ENCODE peak calls at places on chromosomes 5 and 9, in six cellular contexts. P is sigmoid colon, Q is tibial nerve, D is suprapubic skin, V is K562, G is stomach. W is an unnamed sample.

GRCh38 chr5:173909205-173909604 is 21.1 kb downstream of the CPEB4 start:
- DNase-seq in P (no peak), Q (peak; percentile 50), D (no peak), V (no peak), G (no peak), W (no peak)

GRCh38 chr5:93503598-93504067 is 77.4 kb downstream of the NR2F1-AS1 start:
- DNase-seq in P (no peak), Q (no peak), D (no peak), V (no peak), G (no peak), W (no peak)

GRCh38 chr9:133403766-133404439 is 13.9 kb downstream of the REXO4 start:
- DNase-seq in P (no peak), Q (no peak), D (no peak), V (peak; percentile 53), G (peak; percentile 74), W (no peak)

GRCh38 chr5:73654171-73654811 is 28.3 kb downstream of the ARHGEF28 start:
- DNase-seq in P (no peak), Q (no peak), D (no peak), V (no peak), G (no peak), W (no peak)

GRCh38 chr5:123450641-123451421 is 27.6 kb upstream of the CEP120 start:
- DNase-seq in P (no peak), Q (peak; percentile 46), D (no peak), V (no peak), G (no peak), W (no peak)

GRCh38 chr9:129270903-129271431 is 92.9 kb upstream of the IER5L start:
- DNase-seq in P (no peak), Q (no peak), D (no peak), V (no peak), G (no peak), W (no peak)

GRCh38 chr5:150043657-150044333 is 42.6 kb downstream of the CSF1R start:
- DNase-seq in P (no peak), Q (no peak), D (no peak), V (no peak), G (no peak), W (no peak)

GRCh38 chr9:130635721-130636647 is 28.4 kb upstream of the PRDM12 start:
- DNase-seq in P (no peak), Q (no peak), D (no peak), V (no peak), G (no peak), W (no peak)

GRCh38 chr9:13382595-13382994 is 103.1 kb upstream of the MPDZ start:
- DNase-seq in P (no peak), Q (no peak), D (no peak), V (no peak), G (no peak), W (no peak)

GRCh38 chr5:56145106-56145505 is 88.0 kb downstream of the ANKRD55 start:
- DNase-seq in P (no peak), Q (no peak), D (no peak), V (no peak), G (no peak), W (no peak)

GRCh38 chr9:95953986-95954385 is 78.5 kb downstream of the ERCC6L2 start:
- DNase-seq in P (no peak), Q (no peak), D (no peak), V (no peak), G (no peak), W (no peak)

GRCh38 chr5:31720811-31721345 is 81.9 kb downstream of the PDZD2 start:
- DNase-seq in P (no peak), Q (no peak), D (no peak), V (no peak), G (no peak), W (no peak)

GRCh38 chr9:38091310-38092199 is 22.5 kb upstream of the SHB start:
- DNase-seq in P (peak; percentile 27), Q (no peak), D (no peak), V (no peak), G (no peak), W (no peak)

GRCh38 chr5:179880848-179881590 is 22.4 kb upstream of the MRNIP start:
- DNase-seq in P (no peak), Q (no peak), D (no peak), V (no peak), G (no peak), W (no peak)

GRCh38 chr5:10594591-10595210 is 30.8 kb downstream of the ANKRD33B start:
- DNase-seq in P (no peak), Q (no peak), D (no peak), V (peak; percentile 44), G (no peak), W (no peak)

GRCh38 chr5:9168791-9169611 is 376.9 kb downstream of the SEMA5A start:
- DNase-seq in P (no peak), Q (no peak), D (no peak), V (no peak), G (no peak), W (no peak)

GRCh38 chr5:128212206-128212788 is 128.7 kb downstream of the SLC12A2 start:
- DNase-seq in P (no peak), Q (no peak), D (no peak), V (no peak), G (no peak), W (no peak)

GRCh38 chr5:169139381-169140125 is 161.4 kb downstream of the SLIT3 start:
- DNase-seq in P (no peak), Q (no peak), D (no peak), V (no peak), G (peak; percentile 97), W (peak; percentile 74)

GRCh38 chr5:154342211-154342610 is 103.6 kb upstream of the SAP30L start:
- DNase-seq in P (no peak), Q (no peak), D (no peak), V (no peak), G (no peak), W (no peak)

GRCh38 chr5:2738700-2739359 is 12.6 kb downstream of the IRX2 start:
- DNase-seq in P (no peak), Q (no peak), D (peak; percentile 66), V (no peak), G (no peak), W (no peak)

GRCh38 chr5:1807479-1808185 is 6.4 kb downstream of the NDUFS6 start:
- DNase-seq in P (no peak), Q (no peak), D (no peak), V (no peak), G (no peak), W (no peak)

GRCh38 chr5:58462623-58463230 is 2.8 kb upstream of the PLK2 start:
- DNase-seq in P (no peak), Q (peak; percentile 65), D (no peak), V (peak; percentile 9), G (peak; percentile 33), W (no peak)

GRCh38 chr5:154395407-154396106 is 50.2 kb upstream of the SAP30L start:
- DNase-seq in P (no peak), Q (no peak), D (no peak), V (no peak), G (peak; percentile 65), W (no peak)

GRCh38 chr5:154189256-154189818 is 1.2 kb upstream of the GALNT10 start:
- DNase-seq in P (peak; percentile 75), Q (no peak), D (no peak), V (no peak), G (no peak), W (peak; percentile 52)

GRCh38 chr9:91321691-91322090 is 40.0 kb downstream of the AUH start:
- DNase-seq in P (no peak), Q (no peak), D (no peak), V (no peak), G (no peak), W (no peak)

GRCh38 chr5:176538505-176538806 is 1.3 kb upstream of the RNF44 start:
- DNase-seq in P (no peak), Q (no peak), D (no peak), V (no peak), G (no peak), W (no peak)

GRCh38 chr5:176536132-176536901 is 885 bp downstream of the RNF44 start:
- DNase-seq in P (peak; percentile 93), Q (peak; percentile 71), D (peak; percentile 93), V (peak; percentile 83), G (peak; percentile 80), W (peak; percentile 78)

GRCh38 chr5:176537608-176538504 is 654 bp upstream of the RNF44 start:
- DNase-seq in P (peak; percentile 100), Q (peak; percentile 99), D (peak; percentile 100), V (peak; percentile 93), G (peak; percentile 99), W (peak; percentile 97)

GRCh38 chr5:176535655-176536131 is 1.5 kb downstream of the RNF44 start:
- DNase-seq in P (no peak), Q (no peak), D (no peak), V (peak; percentile 26), G (no peak), W (no peak)

GRCh38 chr5:176536902-176537607 is at the start of gene RNF44:
- DNase-seq in P (peak; percentile 99), Q (peak; percentile 97), D (peak; percentile 99), V (peak; percentile 96), G (peak; percentile 98), W (peak; percentile 98)
- TF ChIP-seq POLR2A in P (peak; percentile 45), Q (peak; percentile 59), D (no peak), V (peak; percentile 76), G (peak; percentile 33), W (peak; percentile 38)

GRCh38 chr5:135461752-135462151 is 9.6 kb upstream of the TIFAB start:
- DNase-seq in P (peak; percentile 44), Q (no peak), D (peak; percentile 8), V (no peak), G (no peak), W (no peak)
- H3K27me3 ChIP-seq in P (no peaks in the 10 kb centered on the region), Q (no peaks in the 10 kb centered on the region), D (peaks cover 18% of the 10 kb centered on the region), V (peaks cover 12% of the 10 kb centered on the region), G (peaks cover 39% of the 10 kb centered on the region), W (no peaks in the 10 kb centered on the region)

DNA sequence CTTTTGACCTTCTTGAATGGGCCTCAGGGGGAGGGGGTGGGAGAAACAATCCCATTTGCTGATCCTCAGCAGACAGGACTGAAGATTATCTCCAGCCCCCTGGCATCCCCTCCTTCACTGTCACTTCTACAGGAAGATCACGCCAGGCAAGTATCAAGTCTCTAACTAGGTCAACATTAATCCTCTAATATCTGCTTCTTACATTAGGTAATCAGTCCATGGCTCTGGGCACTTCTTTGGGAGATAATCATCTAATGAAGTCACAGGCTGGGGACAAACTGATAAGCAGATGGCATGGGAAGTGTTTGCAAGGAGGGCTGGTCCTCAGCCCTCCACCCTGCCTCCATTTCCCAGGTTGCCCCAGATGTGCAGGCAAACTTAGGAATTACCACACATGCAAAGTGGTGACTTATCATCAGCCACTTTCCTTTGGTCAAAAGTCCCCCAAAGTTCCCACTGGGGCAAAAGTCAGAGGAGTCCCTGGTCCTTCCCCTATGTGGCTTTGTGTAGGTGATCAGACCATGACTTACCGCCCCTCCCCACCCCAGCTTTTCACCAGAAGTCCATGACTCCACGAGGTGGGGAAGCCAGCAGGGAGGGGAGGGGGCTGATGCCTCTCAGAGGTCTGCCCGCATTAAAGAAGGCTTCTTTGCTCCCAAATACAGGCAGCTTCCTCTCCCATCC is 6.0 kb downstream of the TRAF1 start:
- DNase-seq in P (no peak), Q (no peak), D (no peak), V (no peak), G (no peak), W (no peak)
- TF ChIP-seq EP300 in P (no peak), Q (no peak), D (no peak), V (no peak), G (no peak), W (no peak)

GRCh38 chr5:176416123-176416924 is at the start of gene CLTB:
- DNase-seq in P (peak; percentile 95), Q (peak; percentile 83), D (peak; percentile 90), V (peak; percentile 92), G (peak; percentile 96), W (peak; percentile 88)
- TF ChIP-seq POLR2A in P (no peak), Q (peak; percentile 67), D (peak; percentile 32), V (no peak), G (no peak), W (peak; percentile 93)

W was measured in ovary.